ENCODE peak calls at places on chromosomes 13 and 19, in eight cellular contexts. X is foreskin fibroblast, U is lower lobe of right lung, K is PC-9, E is heart right ventricle, N is left ventricle myocardium inferior, I is AG04450, B is stomach. Y is an unnamed sample.

GRCh38 chr19:52191951-52192350 is 2.1 kb downstream of the PPP2R1A start:
- DNase-seq in N (no peak), U (no peak), K (no peak), E (peak; percentile 38), I (no peak), X (no peak), B (no peak), Y (no peak)

GRCh38 chr13:36848228-36848982 is 29.4 kb downstream of the RFXAP start:
- DNase-seq in X (no peak), U (no peak), K (no peak), I (no peak), N (no peak), E (no peak), B (no peak), Y (no peak)

GRCh38 chr19:4913996-4914735 is 4.9 kb downstream of the UHRF1 start:
- DNase-seq in N (no peak), K (peak; percentile 36), B (no peak), E (no peak), U (no peak), X (no peak), I (no peak), Y (peak; percentile 14)

GRCh38 chr19:1512671-1513491 is at the start of gene ADAMTSL5:
- DNase-seq in E (peak; percentile 58), I (no peak), N (peak; percentile 69), K (no peak), X (peak; percentile 65), B (peak; percentile 60), U (no peak), Y (peak; percentile 71)

GRCh38 chr13:46179576-46180368 is 2.2 kb downstream of the LCP1 start:
- DNase-seq in U (peak; percentile 75), B (peak; percentile 43), E (peak; percentile 50), N (peak; percentile 59), K (no peak), I (no peak), X (no peak), Y (no peak)

GRCh38 chr19:18894254-18895037 is 1.5 kb downstream of the CERS1 start:
- DNase-seq in E (no peak), B (no peak), K (no peak), U (no peak), X (no peak), N (no peak), I (no peak), Y (no peak)

GRCh38 chr19:5031231-5032100 is 62.6 kb downstream of the KDM4B start:
- DNase-seq in K (peak; percentile 40), N (peak; percentile 84), X (peak; percentile 65), E (peak; percentile 80), B (peak; percentile 86), I (no peak), U (peak; percentile 83), Y (peak; percentile 74)

GRCh38 chr13:113837554-113838355 is 26.1 kb downstream of the GAS6 start:
- DNase-seq in K (peak; percentile 73), U (peak; percentile 84), B (peak; percentile 89), I (peak; percentile 97), E (peak; percentile 93), N (peak; percentile 96), X (peak; percentile 99), Y (peak; percentile 99)

GRCh38 chr19:42229855-42230331 is 9.8 kb downstream of the ZNF526 start:
- DNase-seq in N (no peak), K (no peak), B (no peak), U (no peak), E (no peak), I (no peak), X (peak; percentile 69), Y (peak; percentile 38)

GRCh38 chr19:16509141-16510061 is 13.2 kb downstream of the C19orf44 start:
- DNase-seq in U (no peak), B (no peak), N (peak; percentile 44), I (peak; percentile 20), X (no peak), K (no peak), E (peak; percentile 32), Y (peak; percentile 9)

GRCh38 chr19:13909430-13909829 is 3.4 kb downstream of the CC2D1A start:
- DNase-seq in X (no peak), K (no peak), E (no peak), U (no peak), I (no peak), B (peak; percentile 53), N (no peak), Y (no peak)

GRCh38 chr19:49142866-49143335 is 12.3 kb downstream of the HRC start:
- DNase-seq in X (peak; percentile 86), I (peak; percentile 69), N (peak; percentile 92), E (peak; percentile 95), B (peak; percentile 91), U (peak; percentile 91), K (peak; percentile 67), Y (peak; percentile 90)

GRCh38 chr19:21569497-21569870 is 64.1 kb downstream of the ZNF429 start:
- DNase-seq in K (peak; percentile 63), I (no peak), U (peak; percentile 80), B (no peak), X (no peak), E (no peak), N (peak; percentile 54), Y (peak; percentile 59)

GRCh38 chr19:47405854-47406417 is 13.4 kb downstream of the MEIS3 start:
- DNase-seq in K (no peak), B (no peak), I (no peak), X (no peak), E (no peak), N (no peak), U (no peak), Y (no peak)

GRCh38 chr19:53091413-53091812 is 11.8 kb downstream of the ZNF160 start:
- DNase-seq in U (no peak), X (no peak), E (no peak), B (no peak), K (no peak), N (no peak), I (no peak), Y (no peak)

GRCh38 chr13:71864094-71864980 is 2.7 kb downstream of the DACH1 start:
- DNase-seq in B (no peak), K (no peak), I (no peak), X (no peak), N (peak; percentile 56), U (peak; percentile 66), E (peak; percentile 63), Y (peak; percentile 49)

GRCh38 chr13:110716235-110716505 is 2.7 kb downstream of the ING1 start:
- DNase-seq in N (no peak), U (peak; percentile 63), K (peak; percentile 48), B (peak; percentile 51), X (peak; percentile 24), E (no peak), I (no peak), Y (peak; percentile 51)

GRCh38 chr19:32181356-32181920 is 164.0 kb upstream of the ZNF507 start:
- DNase-seq in I (no peak), X (no peak), K (no peak), N (no peak), B (no peak), E (no peak), U (no peak), Y (no peak)
- TF ChIP-seq CTCF in I (no peak), X (no peak), K (no peak), N (no peak), B (no peak), E (no peak), U (no peak), Y (no peak)

GRCh38 chr13:106507560-106508274 is 27.7 kb downstream of the EFNB2 start:
- DNase-seq in N (no peak), I (peak; percentile 76), E (no peak), B (no peak), X (peak; percentile 86), U (no peak), K (peak; percentile 89), Y (peak; percentile 96)
- H3K4me3 ChIP-seq in N (no peak overlapping the region), I (peak overlapping the region; percentile 1), E (no peak overlapping the region), B (no peak overlapping the region), X (peak overlapping the region; percentile 28), U (no peak overlapping the region), K (peak overlapping the region; percentile 41), Y (peak overlapping the region; percentile 42)

GRCh38 chr13:59172076-59172475 is 991.7 kb downstream of the DIAPH3 start:
- DNase-seq in K (no peak), U (no peak), E (no peak), I (no peak), X (no peak), B (no peak), N (no peak), Y (no peak)

GRCh38 chr13:59178344-59178743 is 985.4 kb downstream of the DIAPH3 start:
- DNase-seq in N (no peak), E (no peak), B (no peak), I (no peak), U (no peak), K (no peak), X (no peak), Y (no peak)

GRCh38 chr13:59182241-59182640 is 981.5 kb downstream of the DIAPH3 start:
- DNase-seq in I (no peak), U (no peak), N (no peak), E (no peak), X (no peak), B (no peak), K (no peak), Y (no peak)

GRCh38 chr13:59176775-59177174 is 987.0 kb downstream of the DIAPH3 start:
- DNase-seq in X (no peak), N (no peak), I (no peak), U (no peak), E (no peak), B (no peak), K (no peak), Y (no peak)
- TF ChIP-seq CTCF in X (no peak), N (peak; percentile 11), I (peak; percentile 11), U (no peak), E (no peak), B (no peak), K (peak; percentile 32), Y (peak; percentile 7)

GRCh38 chr19:3178973-3179738 is 587 bp downstream of the S1PR4 start:
- DNase-seq in K (no peak), I (no peak), U (no peak), E (no peak), N (no peak), B (no peak), X (no peak), Y (no peak)

GRCh38 chr19:3176715-3177501 is 1.7 kb upstream of the S1PR4 start:
- DNase-seq in X (peak; percentile 43), N (no peak), E (no peak), B (peak; percentile 69), I (no peak), U (peak; percentile 85), K (peak; percentile 80), Y (peak; percentile 55)

GRCh38 chr19:3178377-3178972 is at the start of gene S1PR4:
- DNase-seq in I (no peak), U (peak; percentile 73), X (no peak), N (no peak), E (no peak), B (no peak), K (no peak), Y (no peak)

GRCh38 chr19:3175761-3176714 is 2.5 kb upstream of the S1PR4 start:
- DNase-seq in X (peak; percentile 53), E (no peak), B (peak; percentile 90), I (no peak), N (no peak), K (peak; percentile 91), U (peak; percentile 93), Y (peak; percentile 83)

DNA sequence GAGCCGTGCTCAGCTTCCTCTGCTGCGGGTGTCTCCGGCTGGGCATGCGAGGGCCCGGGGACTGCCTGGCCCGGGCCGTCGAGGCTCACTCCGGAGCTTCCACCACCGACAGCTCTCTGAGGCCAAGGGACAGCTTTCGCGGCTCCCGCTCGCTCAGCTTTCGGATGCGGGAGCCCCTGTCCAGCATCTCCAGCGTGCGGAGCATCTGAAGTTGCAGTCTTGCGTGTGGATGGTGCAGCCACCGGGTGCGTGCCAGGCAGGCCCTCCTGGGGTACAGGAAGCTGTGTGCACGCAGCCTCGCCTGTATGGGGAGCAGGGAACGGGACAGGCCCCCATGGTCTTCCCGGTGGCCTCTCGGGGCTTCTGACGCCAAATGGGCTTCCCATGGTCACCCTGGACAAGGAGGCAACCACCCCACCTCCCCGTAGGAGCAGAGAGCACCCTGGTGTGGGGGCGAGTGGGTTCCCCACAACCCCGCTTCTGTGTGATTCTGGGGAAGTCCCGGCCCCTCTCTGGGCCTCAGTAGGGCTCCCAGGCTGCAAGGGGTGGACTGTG is 1.2 kb downstream of the S1PR4 start:
- DNase-seq in B (no peak), X (no peak), E (no peak), N (no peak), I (no peak), U (no peak), K (no peak), Y (no peak)
- H3K4me3 ChIP-seq in B (peak overlapping the region; percentile 48), X (no peak overlapping the region), E (peak overlapping the region; percentile 11), N (peak overlapping the region; percentile 33), I (no peak overlapping the region), U (peak overlapping the region; percentile 55), K (no peak overlapping the region), Y (no peak overlapping the region)

Y was measured in fibroblast of villous mesenchyme.